ENCODE peak calls at places on chromosomes 1 and 21, in four cellular contexts. One of them, this sample, is unnamed. For H3K27me3 and H3K36me3, the result is how much of the 10 kb centered on the place peaks cover.

GRCh38 chr1:205351984-205352713 is 4.6 kb downstream of the KLHDC8A start:
- DNase-seq in IMR-90: peak
- DNase-seq in small intestine: peak
- DNase-seq in cardiac muscle cell: peak
- DNase-seq in this sample: no peak

GRCh38 chr1:211009944-211010343 is 124.0 kb downstream of the KCNH1 start:
- DNase-seq in IMR-90: no peak
- DNase-seq in small intestine: no peak
- DNase-seq in cardiac muscle cell: no peak
- DNase-seq in this sample: no peak

GRCh38 chr1:5481889-5482288 is 510.3 kb downstream of the NPHP4 start:
- DNase-seq in IMR-90: no peak
- DNase-seq in small intestine: no peak
- DNase-seq in cardiac muscle cell: no peak
- DNase-seq in this sample: peak

GRCh38 chr1:37509181-37509580 is 5.4 kb downstream of the MEAF6 start:
- DNase-seq in IMR-90: peak
- DNase-seq in small intestine: no peak
- DNase-seq in cardiac muscle cell: peak
- DNase-seq in this sample: peak

GRCh38 chr1:168360151-168360550 is 79.5 kb downstream of the TBX19 start:
- DNase-seq in IMR-90: no peak
- DNase-seq in small intestine: peak
- DNase-seq in cardiac muscle cell: peak
- DNase-seq in this sample: no peak

GRCh38 chr1:200179126-200179780 is 151.7 kb downstream of the NR5A2 start:
- DNase-seq in IMR-90: peak
- DNase-seq in small intestine: no peak
- DNase-seq in cardiac muscle cell: no peak
- DNase-seq in this sample: no peak

GRCh38 chr1:100412980-100413379 is 60.7 kb downstream of the CDC14A start:
- DNase-seq in IMR-90: no peak
- DNase-seq in small intestine: peak
- DNase-seq in cardiac muscle cell: no peak
- DNase-seq in this sample: no peak

GRCh38 chr1:232049335-232049734 is 422.7 kb downstream of the DISC1 start:
- DNase-seq in IMR-90: no peak
- DNase-seq in small intestine: no peak
- DNase-seq in cardiac muscle cell: no peak
- DNase-seq in this sample: no peak

GRCh38 chr21:30233636-30234035 is 17.7 kb upstream of the CLDN8 start:
- DNase-seq in IMR-90: no peak
- DNase-seq in small intestine: no peak
- DNase-seq in cardiac muscle cell: no peak
- DNase-seq in this sample: no peak

GRCh38 chr1:153122831-153123421 is 9.6 kb upstream of the SPRR2F start:
- DNase-seq in IMR-90: no peak
- DNase-seq in small intestine: no peak
- DNase-seq in cardiac muscle cell: no peak
- DNase-seq in this sample: peak

GRCh38 chr1:10387611-10388386 is 11.1 kb upstream of the PGD start:
- DNase-seq in IMR-90: peak
- DNase-seq in small intestine: peak
- DNase-seq in cardiac muscle cell: peak
- DNase-seq in this sample: peak

GRCh38 chr1:227947678-227948492 is at the start of gene WNT9A:
- DNase-seq in IMR-90: peak
- DNase-seq in small intestine: peak
- DNase-seq in cardiac muscle cell: peak
- DNase-seq in this sample: peak

GRCh38 chr1:9183898-9184297 is 50.7 kb upstream of the H6PD start:
- DNase-seq in IMR-90: no peak
- DNase-seq in small intestine: no peak
- DNase-seq in cardiac muscle cell: no peak
- DNase-seq in this sample: peak

GRCh38 chr1:238916828-238917227 is 469.5 kb upstream of the CHRM3 start:
- DNase-seq in IMR-90: no peak
- DNase-seq in small intestine: no peak
- DNase-seq in cardiac muscle cell: no peak
- DNase-seq in this sample: no peak

GRCh38 chr1:78170845-78171244 is 125.1 kb downstream of the GIPC2 start:
- DNase-seq in IMR-90: no peak
- DNase-seq in small intestine: no peak
- DNase-seq in cardiac muscle cell: peak
- DNase-seq in this sample: no peak

GRCh38 chr1:11704691-11705475 is 13.4 kb downstream of the DRAXIN start:
- DNase-seq in IMR-90: no peak
- DNase-seq in small intestine: no peak
- DNase-seq in cardiac muscle cell: no peak
- DNase-seq in this sample: peak

GRCh38 chr1:42221952-42222606 is 57.5 kb upstream of the GUCA2A start:
- DNase-seq in IMR-90: peak
- DNase-seq in small intestine: no peak
- DNase-seq in cardiac muscle cell: peak
- DNase-seq in this sample: no peak

GRCh38 chr1:110787328-110788071 is 85.4 kb upstream of the CD53 start:
- DNase-seq in IMR-90: no peak
- DNase-seq in small intestine: peak
- DNase-seq in cardiac muscle cell: no peak
- DNase-seq in this sample: no peak

GRCh38 chr1:10824821-10825540 is 28.5 kb upstream of the CASZ1 start:
- DNase-seq in IMR-90: peak
- DNase-seq in small intestine: no peak
- DNase-seq in cardiac muscle cell: peak
- DNase-seq in this sample: peak

GRCh38 chr1:215141460-215141859 is 58.9 kb downstream of the KCNK2 start:
- DNase-seq in IMR-90: no peak
- DNase-seq in small intestine: no peak
- DNase-seq in cardiac muscle cell: no peak
- DNase-seq in this sample: no peak

GRCh38 chr1:169849346-169850022 is 44.2 kb downstream of the SCYL3 start:
- DNase-seq in IMR-90: no peak
- DNase-seq in small intestine: no peak
- DNase-seq in cardiac muscle cell: no peak
- DNase-seq in this sample: no peak

GRCh38 chr1:7384679-7385078 is 386.4 kb upstream of the VAMP3 start:
- DNase-seq in IMR-90: no peak
- DNase-seq in small intestine: no peak
- DNase-seq in cardiac muscle cell: no peak
- DNase-seq in this sample: peak

GRCh38 chr1:234309243-234309597 is 64.0 kb upstream of the COA6 start:
- DNase-seq in IMR-90: no peak
- DNase-seq in small intestine: no peak
- DNase-seq in cardiac muscle cell: no peak
- DNase-seq in this sample: no peak

GRCh38 chr1:217542837-217543236 is 88.1 kb downstream of the GPATCH2 start:
- DNase-seq in IMR-90: no peak
- DNase-seq in small intestine: no peak
- DNase-seq in cardiac muscle cell: no peak
- DNase-seq in this sample: no peak

GRCh38 chr1:44677201-44677520 is 2.6 kb downstream of the ARMH1 start:
- DNase-seq in IMR-90: peak
- DNase-seq in small intestine: peak
- DNase-seq in cardiac muscle cell: peak
- DNase-seq in this sample: peak

GRCh38 chr1:185249563-185249962 is 67.5 kb downstream of the IVNS1ABP start:
- DNase-seq in IMR-90: no peak
- DNase-seq in small intestine: no peak
- DNase-seq in cardiac muscle cell: peak
- DNase-seq in this sample: no peak

GRCh38 chr21:15840406-15840805 is 110.6 kb downstream of the USP25 start:
- DNase-seq in IMR-90: no peak
- DNase-seq in small intestine: no peak
- DNase-seq in cardiac muscle cell: no peak
- DNase-seq in this sample: no peak

GRCh38 chr1:103516283-103516682 is 9.2 kb upstream of the RNPC3 start:
- DNase-seq in IMR-90: no peak
- DNase-seq in small intestine: no peak
- DNase-seq in cardiac muscle cell: no peak
- DNase-seq in this sample: no peak

GRCh38 chr1:66503841-66504470 is 30.0 kb upstream of the SGIP1 start:
- DNase-seq in IMR-90: peak
- DNase-seq in small intestine: peak
- DNase-seq in cardiac muscle cell: peak
- DNase-seq in this sample: peak

GRCh38 chr1:67162954-67163353 is 3.3 kb upstream of the IL23R start:
- DNase-seq in IMR-90: peak
- DNase-seq in small intestine: no peak
- DNase-seq in cardiac muscle cell: peak
- DNase-seq in this sample: no peak

GRCh38 chr1:109931189-109931672 is 20.6 kb downstream of the CSF1 start:
- DNase-seq in IMR-90: peak
- DNase-seq in small intestine: peak
- DNase-seq in cardiac muscle cell: peak
- DNase-seq in this sample: peak

DNA sequence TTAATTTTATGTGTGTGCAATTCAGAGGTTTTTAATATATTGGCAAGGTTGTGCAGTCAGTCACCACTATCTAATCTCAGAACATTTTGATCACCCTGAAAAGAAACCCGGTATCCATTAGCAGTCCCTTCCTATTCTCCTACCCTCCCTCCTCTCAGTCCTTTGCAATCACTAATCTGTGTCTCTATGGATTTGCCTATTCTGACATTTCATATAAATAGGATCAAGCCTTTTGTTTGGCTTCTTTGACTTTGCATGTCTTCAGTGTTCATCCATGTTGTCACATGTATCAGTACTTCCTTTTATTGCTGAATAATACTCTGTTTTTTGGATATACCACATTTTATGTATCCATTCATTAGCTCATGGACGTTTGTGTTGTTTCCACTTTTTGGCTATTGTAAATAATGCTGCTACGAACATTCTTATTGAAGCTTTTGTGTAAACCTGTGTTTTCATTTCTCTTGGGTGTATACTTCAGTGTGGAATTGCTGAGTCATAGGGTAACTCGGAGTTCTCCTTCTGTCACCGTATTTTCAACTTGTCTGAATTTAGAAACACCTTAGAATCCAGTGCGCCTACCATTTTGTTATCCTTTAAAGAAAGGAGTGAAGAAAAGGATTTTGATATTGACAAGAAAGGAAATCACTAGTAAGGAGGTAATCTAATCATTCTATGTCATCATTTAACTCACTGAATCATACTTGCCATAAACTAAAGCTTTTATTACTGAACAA is 3.4 kb downstream of the CEP85 start:
- DNase-seq in IMR-90: peak
- DNase-seq in small intestine: no peak
- DNase-seq in cardiac muscle cell: peak
- DNase-seq in this sample: no peak
- H3K4me3 ChIP-seq in IMR-90: no peak
- H3K4me3 ChIP-seq in small intestine: no peak
- H3K4me3 ChIP-seq in cardiac muscle cell: no peak
- H3K4me3 ChIP-seq in this sample: no peak

DNA sequence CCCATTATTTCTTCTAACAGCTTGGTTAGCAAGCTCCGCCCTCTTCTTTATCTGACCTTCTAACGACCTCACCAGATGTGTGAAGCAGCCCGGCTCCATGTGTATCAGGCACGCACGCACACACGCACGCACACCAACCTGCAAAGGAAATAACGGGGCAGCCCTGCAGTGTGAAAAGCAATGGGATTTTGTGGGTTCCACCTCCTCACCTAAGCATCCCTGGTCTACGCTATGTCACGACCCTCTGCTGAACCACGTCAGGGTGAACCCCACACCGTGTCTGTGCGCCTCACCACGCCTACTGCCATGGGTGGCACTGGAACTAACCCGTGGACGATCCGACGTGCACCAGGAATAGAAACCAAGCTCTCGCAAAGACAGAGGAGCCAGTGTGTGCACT is 10.4 kb downstream of the SSU72 start:
- DNase-seq in IMR-90: no peak
- DNase-seq in small intestine: no peak
- DNase-seq in cardiac muscle cell: no peak
- DNase-seq in this sample: no peak
- H3K27me3 ChIP-seq in IMR-90: under half
- H3K27me3 ChIP-seq in small intestine: under half
- H3K27me3 ChIP-seq in cardiac muscle cell: under half
- H3K27me3 ChIP-seq in this sample: under half

GRCh38 chr1:27993241-27993640 is 33.5 kb downstream of the XKR8 start:
- DNase-seq in IMR-90: no peak
- DNase-seq in small intestine: no peak
- DNase-seq in cardiac muscle cell: peak
- DNase-seq in this sample: no peak

GRCh38 chr1:27990920-27991537 is 31.3 kb downstream of the XKR8 start:
- DNase-seq in IMR-90: peak
- DNase-seq in small intestine: no peak
- DNase-seq in cardiac muscle cell: peak
- DNase-seq in this sample: no peak

GRCh38 chr1:27992271-27992670 is 32.5 kb downstream of the XKR8 start:
- DNase-seq in IMR-90: no peak
- DNase-seq in small intestine: peak
- DNase-seq in cardiac muscle cell: no peak
- DNase-seq in this sample: no peak

GRCh38 chr1:27999055-27999454 is 39.3 kb downstream of the XKR8 start:
- DNase-seq in IMR-90: no peak
- DNase-seq in small intestine: no peak
- DNase-seq in cardiac muscle cell: no peak
- DNase-seq in this sample: no peak

DNA sequence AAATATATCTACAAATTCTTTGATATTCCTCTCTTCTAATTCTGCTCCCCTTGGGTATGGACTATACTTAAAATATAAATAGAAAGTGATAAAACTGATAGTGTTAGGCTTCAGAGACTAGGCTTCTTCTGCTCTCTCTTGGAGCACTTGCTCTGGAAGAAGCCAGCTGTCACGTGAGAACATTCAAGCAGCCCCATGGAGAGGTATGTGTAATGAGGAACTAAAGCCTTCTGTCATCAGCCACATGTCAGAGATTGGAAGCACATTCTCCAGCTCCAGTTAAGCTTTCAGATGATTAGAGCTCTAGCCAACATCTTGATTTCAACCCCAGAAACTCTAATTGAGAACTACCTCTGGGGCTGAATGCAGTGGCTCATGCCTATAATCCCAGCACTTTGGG is 34.3 kb downstream of the XKR8 start:
- DNase-seq in IMR-90: no peak
- DNase-seq in small intestine: no peak
- DNase-seq in cardiac muscle cell: peak
- DNase-seq in this sample: no peak
- H3K36me3 ChIP-seq in IMR-90: under half
- H3K36me3 ChIP-seq in small intestine: under half
- H3K36me3 ChIP-seq in cardiac muscle cell: under half
- H3K36me3 ChIP-seq in this sample: under half

GRCh38 chr1:27855085-27855484 is 17.3 kb upstream of the THEMIS2 start:
- DNase-seq in IMR-90: no peak
- DNase-seq in small intestine: no peak
- DNase-seq in cardiac muscle cell: no peak
- DNase-seq in this sample: no peak

GRCh38 chr1:27858949-27859576 is 13.3 kb upstream of the THEMIS2 start:
- DNase-seq in IMR-90: no peak
- DNase-seq in small intestine: no peak
- DNase-seq in cardiac muscle cell: no peak
- DNase-seq in this sample: peak

GRCh38 chr1:27856561-27857343 is 15.6 kb upstream of the THEMIS2 start:
- DNase-seq in IMR-90: no peak
- DNase-seq in small intestine: no peak
- DNase-seq in cardiac muscle cell: no peak
- DNase-seq in this sample: no peak

GRCh38 chr1:27861436-27861835 is 10.9 kb upstream of the THEMIS2 start:
- DNase-seq in IMR-90: no peak
- DNase-seq in small intestine: no peak
- DNase-seq in cardiac muscle cell: no peak
- DNase-seq in this sample: no peak

GRCh38 chr1:27858072-27858948 is 14.0 kb upstream of the THEMIS2 start:
- DNase-seq in IMR-90: peak
- DNase-seq in small intestine: peak
- DNase-seq in cardiac muscle cell: peak
- DNase-seq in this sample: peak
- H3K4me3 ChIP-seq in IMR-90: no peak
- H3K4me3 ChIP-seq in small intestine: no peak
- H3K4me3 ChIP-seq in cardiac muscle cell: no peak
- H3K4me3 ChIP-seq in this sample: no peak